ENCODE peak calls at places on chromosomes 3 and 15, in five cellular contexts. K is stimulated activated CD4-positive, alpha-beta T cell treated with anti-CD3 and anti-CD28 coated beads, Interleukin-12 subunit alpha, Interleukin-12 subunit beta, amount 100 ng/mL, for 4 hours; B is aorta; G is posterior vena cava; Q is ACHN. N is an unnamed sample.
A peak's percentile ranks its signal among the peaks of the same experiment; 100 is the strongest.

GRCh38 chr15:51267714-51268105 is 70.7 kb downstream of the CYP19A1 start:
- DNase-seq in K (no peak), B (no peak), G (no peak), Q (peak; percentile 9), N (no peak)

GRCh38 chr15:85692873-85693272 is 101.9 kb downstream of the KLHL25 start:
- DNase-seq in K (no peak), B (no peak), G (no peak), Q (no peak), N (no peak)

GRCh38 chr3:32391643-32392529 is at the start of gene CMTM7:
- DNase-seq in K (peak; percentile 54), B (peak; percentile 90), G (peak; percentile 90), Q (peak; percentile 78), N (peak; percentile 15)

GRCh38 chr3:171556574-171557145 is 96.5 kb upstream of the TNIK start:
- DNase-seq in K (no peak), B (no peak), G (no peak), Q (no peak), N (no peak)

GRCh38 chr3:114447545-114447944 is 153.7 kb downstream of the TIGIT start:
- DNase-seq in K (no peak), B (no peak), G (no peak), Q (no peak), N (no peak)

GRCh38 chr3:171743327-171744054 is 66.8 kb downstream of the PLD1 start:
- DNase-seq in K (no peak), B (no peak), G (no peak), Q (no peak), N (no peak)

GRCh38 chr15:71469393-71469792 is 341.0 kb upstream of the NR2E3 start:
- DNase-seq in K (no peak), B (no peak), G (no peak), Q (no peak), N (no peak)

GRCh38 chr3:100106094-100106493 is 8.2 kb downstream of the FILIP1L start:
- DNase-seq in K (no peak), B (no peak), G (no peak), Q (no peak), N (no peak)

GRCh38 chr15:56411122-56411749 is 46.0 kb downstream of the TEX9 start:
- DNase-seq in K (no peak), B (no peak), G (no peak), Q (no peak), N (no peak)

GRCh38 chr3:119990888-119991287 is 103.4 kb downstream of the GSK3B start:
- DNase-seq in K (no peak), B (no peak), G (no peak), Q (no peak), N (no peak)

GRCh38 chr15:40093224-40093842 is 15.3 kb downstream of the BMF start:
- DNase-seq in K (no peak), B (no peak), G (peak; percentile 47), Q (no peak), N (no peak)

GRCh38 chr3:149494022-149494758 is 19.7 kb downstream of the TM4SF4 start:
- DNase-seq in K (peak; percentile 5), B (peak; percentile 83), G (no peak), Q (peak; percentile 35), N (peak; percentile 46)

GRCh38 chr3:58484722-58485069 is 7.2 kb upstream of the KCTD6 start:
- DNase-seq in K (no peak), B (no peak), G (no peak), Q (no peak), N (no peak)

GRCh38 chr3:32109256-32109655 is 2.8 kb downstream of the GPD1L start:
- DNase-seq in K (no peak), B (peak; percentile 92), G (peak; percentile 95), Q (no peak), N (no peak)

GRCh38 chr15:88480981-88481380 is 13.5 kb downstream of the MRPS11 start:
- DNase-seq in K (no peak), B (no peak), G (no peak), Q (no peak), N (no peak)

GRCh38 chr3:111590096-111590491 is 5.1 kb downstream of the ZBED2 start:
- DNase-seq in K (no peak), B (no peak), G (no peak), Q (peak; percentile 69), N (no peak)

GRCh38 chr3:98734737-98735136 is 28.4 kb upstream of the ST3GAL6 start:
- DNase-seq in K (no peak), B (no peak), G (no peak), Q (no peak), N (no peak)

GRCh38 chr15:77219846-77220245 is 148.9 kb upstream of the TSPAN3 start:
- DNase-seq in K (no peak), B (no peak), G (no peak), Q (no peak), N (no peak)

GRCh38 chr3:100561459-100562158 is 47.8 kb upstream of the ADGRG7 start:
- DNase-seq in K (no peak), B (no peak), G (no peak), Q (no peak), N (no peak)

GRCh38 chr15:66765478-66766281 is 63.6 kb downstream of the SMAD6 start:
- DNase-seq in K (no peak), B (peak; percentile 85), G (peak; percentile 78), Q (peak; percentile 94), N (no peak)

GRCh38 chr3:17939157-17939556 is 196.7 kb upstream of the TBC1D5 start:
- DNase-seq in K (no peak), B (no peak), G (no peak), Q (no peak), N (no peak)

GRCh38 chr15:94535298-94536048 is 304.1 kb downstream of the MCTP2 start:
- DNase-seq in K (no peak), B (no peak), G (no peak), Q (no peak), N (no peak)

GRCh38 chr15:38062679-38063078 is 128.2 kb downstream of the TMCO5A start:
- DNase-seq in K (no peak), B (no peak), G (no peak), Q (no peak), N (no peak)

GRCh38 chr15:87267798-87268197 is 988.7 kb downstream of the NTRK3 start:
- DNase-seq in K (no peak), B (no peak), G (no peak), Q (peak; percentile 70), N (no peak)

GRCh38 chr3:10370429-10370828 is 49.5 kb upstream of the SEC13 start:
- DNase-seq in K (no peak), B (no peak), G (peak; percentile 61), Q (peak; percentile 82), N (no peak)